ENCODE peak calls at places on chromosomes 16 and 17, in six cellular contexts. W is K562, G is A549, B is HCT116, X is HepG2, P is GM12878. E is an unnamed sample.

GRCh38 chr17:80104321-80104955 is 3.1 kb downstream of the GAA start:
- DNase-seq in W (no peak), G (no peak), B (no peak), X (no peak), P (no peak), E (no peak)

GRCh38 chr17:57634713-57635465 is 110.2 kb downstream of the CCDC182 start:
- DNase-seq in W (no peak), G (no peak), B (peak), X (no peak), P (no peak), E (peak)

GRCh38 chr17:29567362-29568330 is 809 bp upstream of the ABHD15 start:
- DNase-seq in W (peak), G (peak), B (peak), X (peak), P (no peak), E (peak)

GRCh38 chr16:30874244-30874820 is 19.5 kb downstream of the BCL7C start:
- DNase-seq in W (peak), G (no peak), B (no peak), X (no peak), P (no peak), E (no peak)

GRCh38 chr16:11138769-11139623 is 117.0 kb downstream of the SOCS1 start:
- DNase-seq in W (no peak), G (no peak), B (no peak), X (peak), P (no peak), E (peak)

GRCh38 chr17:6927290-6927844 is 68.5 kb upstream of the ALOX12 start:
- DNase-seq in W (no peak), G (no peak), B (no peak), X (no peak), P (no peak), E (peak)

GRCh38 chr16:3999890-4000325 is 116.3 kb downstream of the ADCY9 start:
- DNase-seq in W (peak), G (no peak), B (no peak), X (no peak), P (no peak), E (no peak)

GRCh38 chr16:55323637-55324490 is at the start of gene IRX6:
- DNase-seq in W (peak), G (peak), B (no peak), X (no peak), P (no peak), E (no peak)

GRCh38 chr16:84986102-84986501 is 25.2 kb downstream of the ZDHHC7 start:
- DNase-seq in W (no peak), G (no peak), B (no peak), X (no peak), P (no peak), E (no peak)

GRCh38 chr16:89066746-89067145 is 26.9 kb upstream of the ACSF3 start:
- DNase-seq in W (no peak), G (no peak), B (no peak), X (no peak), P (no peak), E (no peak)

GRCh38 chr16:29811170-29811895 is 660 bp upstream of the PRRT2 start:
- DNase-seq in W (peak), G (peak), B (peak), X (peak), P (peak), E (peak)
- TF ChIP-seq POLR2A in W (peak), G (peak), B (peak), X (no peak), P (peak), E (no peak)

GRCh38 chr16:66107661-66108060 is 258.8 kb upstream of the CDH5 start:
- DNase-seq in W (no peak), G (no peak), B (no peak), X (no peak), P (no peak), E (no peak)
- TF ChIP-seq MAX in W (no peak), G (no peak), B (no peak), X (no peak), P (no peak), E (no peak)

DNA sequence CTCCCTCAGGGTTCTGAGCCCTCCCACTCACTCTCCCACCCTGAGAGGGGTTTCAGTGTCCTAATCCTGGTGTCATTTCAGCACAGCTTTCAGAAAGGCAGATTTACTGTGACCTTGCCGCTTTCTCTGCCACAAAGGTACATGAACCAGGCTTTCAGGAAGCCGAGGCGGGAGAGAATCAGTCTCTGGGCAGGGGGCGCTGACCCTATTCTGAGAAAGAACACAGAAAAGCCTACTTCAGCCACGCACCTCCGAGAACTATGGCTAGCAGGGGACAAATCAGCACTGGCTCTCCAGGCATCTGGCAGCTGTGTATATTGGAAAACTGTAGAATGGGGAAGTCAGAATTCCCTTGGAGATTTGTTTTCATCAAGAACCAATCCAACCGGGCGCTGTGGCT is 57.7 kb upstream of the BCAR1 start:
- DNase-seq in W (no peak), G (no peak), B (no peak), X (no peak), P (no peak), E (no peak)
- TF ChIP-seq POLR2A in W (no peak), G (no peak), B (no peak), X (no peak), P (no peak), E (no peak)

GRCh38 chr17:8846768-8847211 is 20.7 kb downstream of the PIK3R6 start:
- DNase-seq in W (peak), G (no peak), B (peak), X (peak), P (no peak), E (peak)

GRCh38 chr17:8841844-8842243 is 25.6 kb downstream of the PIK3R6 start:
- DNase-seq in W (no peak), G (no peak), B (no peak), X (no peak), P (no peak), E (peak)

GRCh38 chr17:8847891-8848290 is 19.6 kb downstream of the PIK3R6 start:
- DNase-seq in W (no peak), G (no peak), B (no peak), X (no peak), P (no peak), E (no peak)

GRCh38 chr17:8843344-8843743 is 24.1 kb downstream of the PIK3R6 start:
- DNase-seq in W (no peak), G (no peak), B (no peak), X (no peak), P (no peak), E (no peak)

GRCh38 chr17:8844229-8845218 is 22.9 kb downstream of the PIK3R6 start:
- DNase-seq in W (no peak), G (no peak), B (no peak), X (no peak), P (no peak), E (no peak)
- TF ChIP-seq MAX in W (no peak), G (no peak), B (no peak), X (no peak), P (no peak), E (no peak)

GRCh38 chr16:67417333-67418061 is 1.2 kb upstream of the ZDHHC1 start:
- DNase-seq in W (no peak), G (no peak), B (no peak), X (no peak), P (no peak), E (no peak)

GRCh38 chr16:67421030-67421429 is 4.8 kb upstream of the ZDHHC1 start:
- DNase-seq in W (no peak), G (no peak), B (no peak), X (no peak), P (no peak), E (no peak)

GRCh38 chr16:67419502-67419901 is 3.2 kb upstream of the ZDHHC1 start:
- DNase-seq in W (no peak), G (no peak), B (no peak), X (no peak), P (no peak), E (no peak)

GRCh38 chr16:67423015-67423414 is 6.7 kb upstream of the ZDHHC1 start:
- DNase-seq in W (no peak), G (no peak), B (no peak), X (no peak), P (no peak), E (no peak)

GRCh38 chr16:67419931-67420330 is 3.7 kb upstream of the ZDHHC1 start:
- DNase-seq in W (no peak), G (no peak), B (no peak), X (no peak), P (no peak), E (no peak)
- TF ChIP-seq POLR2A in W (no peak), G (no peak), B (no peak), X (no peak), P (no peak), E (no peak)

DNA sequence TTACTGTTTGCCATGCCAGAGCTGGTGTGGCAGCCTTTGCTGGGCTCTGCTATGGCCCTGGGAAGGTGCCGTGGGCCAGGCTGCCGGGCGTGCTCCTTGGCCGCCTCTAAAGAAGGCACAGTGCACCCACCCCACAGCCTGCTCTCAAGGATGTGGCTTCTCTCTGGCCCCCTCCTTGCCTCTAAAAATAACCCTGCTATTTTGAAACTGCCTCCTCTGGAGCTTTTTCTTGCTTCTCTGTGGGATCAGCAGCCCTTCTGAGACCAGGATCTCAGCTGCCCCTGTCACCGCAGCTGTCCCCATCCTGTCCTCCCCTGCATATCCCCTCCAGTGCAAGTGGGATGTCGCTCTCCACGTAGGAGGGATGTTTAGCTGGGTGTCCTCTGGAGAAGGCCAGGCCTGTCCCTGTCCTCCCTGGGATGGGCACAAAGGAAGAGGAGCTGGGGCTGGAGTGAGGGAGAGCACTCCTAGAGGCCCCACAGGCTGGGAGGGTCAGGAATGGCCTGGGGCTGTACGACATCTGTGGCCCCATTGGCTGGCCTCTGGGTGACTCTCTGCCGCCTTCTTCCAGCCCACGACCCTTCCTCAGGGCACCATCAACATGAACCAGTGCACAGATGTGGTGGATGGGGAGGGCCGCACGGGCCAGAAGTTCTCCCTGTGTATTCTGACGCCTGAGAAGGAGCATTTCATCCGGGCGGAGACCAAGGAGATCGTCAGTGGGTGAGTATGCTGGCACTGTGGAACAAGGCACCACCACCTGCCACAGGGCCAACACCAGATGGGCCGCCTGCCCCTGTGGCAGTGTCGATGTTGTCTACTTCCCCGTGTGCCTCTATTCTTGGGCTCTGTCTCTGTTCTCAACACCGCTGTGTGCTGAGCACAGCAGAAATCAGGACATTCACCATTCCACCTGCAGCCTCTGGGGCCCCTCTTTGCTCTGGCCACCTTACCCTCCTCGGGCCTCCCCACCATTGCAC is 79.7 kb downstream of the PLD6 start:
- DNase-seq in W (no peak), G (no peak), B (no peak), X (no peak), P (no peak), E (peak)
- TF ChIP-seq MAX in W (no peak), G (no peak), B (no peak), X (no peak), P (no peak), E (no peak)